ENCODE peak calls at places on chromosomes 2 and 18, in seven cellular contexts. One of them, this sample, is unnamed.

GRCh38 chr2:191923652-191923997 is 76.7 kb upstream of the CAVIN2 start:
- DNase-seq in tibial artery: no peak
- DNase-seq in GM13976: no peak
- DNase-seq in endothelial cell: no peak
- DNase-seq in AG09309: no peak
- DNase-seq in spleen: no peak
- DNase-seq in cardiac fibroblast: no peak
- DNase-seq in this sample: no peak

GRCh38 chr2:221731432-221731831 is 159.3 kb upstream of the EPHA4 start:
- DNase-seq in tibial artery: no peak
- DNase-seq in GM13976: no peak
- DNase-seq in endothelial cell: no peak
- DNase-seq in AG09309: no peak
- DNase-seq in spleen: no peak
- DNase-seq in cardiac fibroblast: no peak
- DNase-seq in this sample: no peak

GRCh38 chr18:48922801-48923730 is 27.7 kb downstream of the SMAD7 start:
- DNase-seq in tibial artery: peak; percentile 80
- DNase-seq in GM13976: no peak
- DNase-seq in endothelial cell: no peak
- DNase-seq in AG09309: peak; percentile 85
- DNase-seq in spleen: peak; percentile 84
- DNase-seq in cardiac fibroblast: peak; percentile 78
- DNase-seq in this sample: no peak

GRCh38 chr2:222878877-222879601 is 18.2 kb downstream of the ACSL3 start:
- DNase-seq in tibial artery: no peak
- DNase-seq in GM13976: no peak
- DNase-seq in endothelial cell: no peak
- DNase-seq in AG09309: no peak
- DNase-seq in spleen: no peak
- DNase-seq in cardiac fibroblast: peak; percentile 54
- DNase-seq in this sample: no peak

GRCh38 chr18:53509886-53510285 is 714.6 kb downstream of the MBD2 start:
- DNase-seq in tibial artery: no peak
- DNase-seq in GM13976: no peak
- DNase-seq in endothelial cell: no peak
- DNase-seq in AG09309: no peak
- DNase-seq in spleen: no peak
- DNase-seq in cardiac fibroblast: no peak
- DNase-seq in this sample: no peak

GRCh38 chr18:28189400-28190239 is 12.7 kb upstream of the CDH2 start:
- DNase-seq in tibial artery: no peak
- DNase-seq in GM13976: peak; percentile 35
- DNase-seq in endothelial cell: peak; percentile 14
- DNase-seq in AG09309: no peak
- DNase-seq in spleen: no peak
- DNase-seq in cardiac fibroblast: peak; percentile 88
- DNase-seq in this sample: no peak

GRCh38 chr2:46821600-46821999 is 94.0 kb downstream of the MCFD2 start:
- DNase-seq in tibial artery: peak; percentile 14
- DNase-seq in GM13976: no peak
- DNase-seq in endothelial cell: no peak
- DNase-seq in AG09309: no peak
- DNase-seq in spleen: peak; percentile 39
- DNase-seq in cardiac fibroblast: no peak
- DNase-seq in this sample: no peak

GRCh38 chr2:88669371-88670214 is 21.9 kb upstream of the RPIA start:
- DNase-seq in tibial artery: no peak
- DNase-seq in GM13976: peak; percentile 56
- DNase-seq in endothelial cell: peak; percentile 31
- DNase-seq in AG09309: no peak
- DNase-seq in spleen: no peak
- DNase-seq in cardiac fibroblast: peak; percentile 64
- DNase-seq in this sample: no peak

GRCh38 chr18:57052759-57053158 is 94.1 kb upstream of the BOD1L2 start:
- DNase-seq in tibial artery: no peak
- DNase-seq in GM13976: no peak
- DNase-seq in endothelial cell: no peak
- DNase-seq in AG09309: no peak
- DNase-seq in spleen: no peak
- DNase-seq in cardiac fibroblast: no peak
- DNase-seq in this sample: no peak

GRCh38 chr2:241180495-241180894 is 8.0 kb upstream of the ANO7 start:
- DNase-seq in tibial artery: no peak
- DNase-seq in GM13976: no peak
- DNase-seq in endothelial cell: no peak
- DNase-seq in AG09309: no peak
- DNase-seq in spleen: no peak
- DNase-seq in cardiac fibroblast: no peak
- DNase-seq in this sample: no peak

GRCh38 chr2:104969564-104969963 is 68.3 kb upstream of the MRPS9 start:
- DNase-seq in tibial artery: no peak
- DNase-seq in GM13976: no peak
- DNase-seq in endothelial cell: no peak
- DNase-seq in AG09309: no peak
- DNase-seq in spleen: no peak
- DNase-seq in cardiac fibroblast: no peak
- DNase-seq in this sample: no peak

GRCh38 chr2:43171789-43172188 is 54.6 kb downstream of the ZFP36L2 start:
- DNase-seq in tibial artery: peak; percentile 77
- DNase-seq in GM13976: no peak
- DNase-seq in endothelial cell: no peak
- DNase-seq in AG09309: no peak
- DNase-seq in spleen: no peak
- DNase-seq in cardiac fibroblast: peak; percentile 67
- DNase-seq in this sample: no peak

GRCh38 chr2:230930149-230930780 is 5.2 kb upstream of the GPR55 start:
- DNase-seq in tibial artery: no peak
- DNase-seq in GM13976: no peak
- DNase-seq in endothelial cell: no peak
- DNase-seq in AG09309: no peak
- DNase-seq in spleen: no peak
- DNase-seq in cardiac fibroblast: no peak
- DNase-seq in this sample: peak; percentile 29

GRCh38 chr2:100293341-100294161 is 28.8 kb downstream of the LONRF2 start:
- DNase-seq in tibial artery: no peak
- DNase-seq in GM13976: no peak
- DNase-seq in endothelial cell: no peak
- DNase-seq in AG09309: no peak
- DNase-seq in spleen: no peak
- DNase-seq in cardiac fibroblast: no peak
- DNase-seq in this sample: no peak

GRCh38 chr2:100290718-100291151 is 31.6 kb downstream of the LONRF2 start:
- DNase-seq in tibial artery: no peak
- DNase-seq in GM13976: no peak
- DNase-seq in endothelial cell: no peak
- DNase-seq in AG09309: no peak
- DNase-seq in spleen: no peak
- DNase-seq in cardiac fibroblast: no peak
- DNase-seq in this sample: no peak

GRCh38 chr2:100291152-100291970 is 30.9 kb downstream of the LONRF2 start:
- DNase-seq in tibial artery: peak; percentile 29
- DNase-seq in GM13976: no peak
- DNase-seq in endothelial cell: no peak
- DNase-seq in AG09309: peak; percentile 87
- DNase-seq in spleen: no peak
- DNase-seq in cardiac fibroblast: peak; percentile 97
- DNase-seq in this sample: no peak

GRCh38 chr2:100294162-100294497 is 28.2 kb downstream of the LONRF2 start:
- DNase-seq in tibial artery: no peak
- DNase-seq in GM13976: no peak
- DNase-seq in endothelial cell: no peak
- DNase-seq in AG09309: no peak
- DNase-seq in spleen: no peak
- DNase-seq in cardiac fibroblast: no peak
- DNase-seq in this sample: no peak

DNA sequence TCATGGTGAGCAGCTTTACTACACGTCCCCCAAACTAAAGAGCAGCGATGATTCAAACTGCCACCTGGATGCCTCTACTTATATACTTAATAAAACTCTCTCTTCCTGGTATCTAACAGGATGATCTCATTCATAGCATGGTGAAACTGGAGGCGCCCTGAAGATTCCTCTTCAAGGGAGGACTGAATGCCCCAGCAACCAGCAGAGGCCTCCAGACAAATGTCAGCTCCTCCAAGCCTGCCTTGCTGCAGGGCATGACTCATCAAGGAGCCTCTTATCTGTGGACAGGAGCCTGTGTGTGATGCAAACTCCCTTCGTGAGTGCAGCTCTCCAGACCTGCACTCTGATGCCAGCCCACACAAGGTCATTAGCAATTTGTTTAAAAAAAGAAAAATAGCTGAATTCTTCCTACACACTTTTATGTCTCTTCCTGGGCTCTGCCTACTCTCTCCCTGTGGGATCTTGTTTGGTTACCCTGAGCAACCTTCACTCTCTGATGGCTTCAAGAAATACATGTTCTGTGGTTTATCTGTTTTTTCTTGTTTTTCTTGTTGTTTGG is 30.2 kb downstream of the LONRF2 start:
- DNase-seq in tibial artery: no peak
- DNase-seq in GM13976: no peak
- DNase-seq in endothelial cell: no peak
- DNase-seq in AG09309: peak; percentile 55
- DNase-seq in spleen: no peak
- DNase-seq in cardiac fibroblast: peak; percentile 91
- DNase-seq in this sample: no peak
- TF ChIP-seq CTCF in tibial artery: no peak
- TF ChIP-seq CTCF in GM13976: no peak
- TF ChIP-seq CTCF in endothelial cell: no peak
- TF ChIP-seq CTCF in AG09309: no peak
- TF ChIP-seq CTCF in spleen: no peak
- TF ChIP-seq CTCF in cardiac fibroblast: no peak
- TF ChIP-seq CTCF in this sample: no peak

DNA sequence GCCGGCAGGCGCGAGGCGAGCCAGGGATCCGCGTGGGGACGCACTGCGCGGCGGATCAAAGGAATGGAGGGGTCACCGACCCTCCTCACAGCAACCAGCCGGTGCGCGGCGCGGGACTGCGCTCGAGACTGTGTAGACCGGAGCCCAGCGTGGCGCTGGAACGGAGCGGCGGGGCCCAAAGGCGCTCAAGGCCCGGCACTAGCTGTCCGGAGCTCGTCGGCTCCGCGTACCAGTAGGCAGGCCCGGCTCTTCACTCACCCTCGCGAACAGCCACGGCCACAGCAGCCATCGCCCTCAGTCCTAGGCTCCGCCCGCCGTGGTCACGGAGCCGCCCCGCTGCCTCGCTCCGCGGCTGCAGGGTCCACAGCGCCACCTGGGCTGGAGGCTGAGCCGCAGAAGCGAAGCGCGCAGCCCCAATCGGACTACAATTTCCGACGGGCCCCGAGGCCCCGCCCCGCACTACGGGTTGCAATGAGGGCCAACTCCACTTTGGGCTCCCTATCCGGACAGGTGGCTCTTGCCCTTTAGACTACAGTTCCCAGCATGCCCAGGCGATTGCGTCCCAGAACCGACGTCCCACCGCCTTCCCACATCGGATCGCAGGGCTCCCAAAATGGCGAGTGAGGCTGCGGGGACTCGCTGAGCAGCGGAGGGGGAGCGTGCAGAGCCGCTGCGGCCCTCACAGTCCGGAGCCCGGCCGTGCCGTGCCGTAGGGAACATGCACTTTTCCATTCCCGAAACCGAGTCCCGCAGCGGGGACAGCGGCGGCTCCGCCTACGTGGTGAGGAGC is at the start of the genes EIF2B4 and SNX17:
- DNase-seq in tibial artery: peak; percentile 99
- DNase-seq in GM13976: peak; percentile 96
- DNase-seq in endothelial cell: peak; percentile 99
- DNase-seq in AG09309: peak; percentile 97
- DNase-seq in spleen: peak; percentile 100
- DNase-seq in cardiac fibroblast: peak; percentile 99
- DNase-seq in this sample: peak; percentile 99
- TF ChIP-seq CTCF in tibial artery: peak; percentile 67
- TF ChIP-seq CTCF in GM13976: peak; percentile 99
- TF ChIP-seq CTCF in endothelial cell: no peak
- TF ChIP-seq CTCF in AG09309: peak; percentile 75
- TF ChIP-seq CTCF in spleen: peak; percentile 73
- TF ChIP-seq CTCF in cardiac fibroblast: peak; percentile 60
- TF ChIP-seq CTCF in this sample: peak; percentile 73

DNA sequence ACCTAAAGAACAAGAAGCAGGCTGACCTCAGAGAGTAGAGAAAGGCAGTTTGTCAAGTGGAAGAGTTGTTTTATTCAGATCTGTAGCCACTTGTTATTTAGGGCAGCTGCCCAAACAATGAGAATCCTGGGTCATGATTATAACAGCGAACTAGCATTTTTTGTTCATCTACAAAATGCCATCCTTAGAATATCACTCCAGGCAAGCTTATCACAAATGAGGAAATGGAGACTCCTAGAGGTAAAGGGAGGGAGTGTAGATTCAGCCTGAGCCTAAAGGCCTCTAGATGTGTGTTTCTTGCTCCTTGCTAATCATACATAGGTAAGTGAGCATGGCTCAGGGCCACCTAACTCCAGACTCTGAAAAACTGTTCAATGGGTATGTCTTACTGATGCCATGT is 126.1 kb downstream of the HNMT start:
- DNase-seq in tibial artery: no peak
- DNase-seq in GM13976: peak; percentile 49
- DNase-seq in endothelial cell: peak; percentile 29
- DNase-seq in AG09309: no peak
- DNase-seq in spleen: no peak
- DNase-seq in cardiac fibroblast: peak; percentile 58
- DNase-seq in this sample: no peak
- TF ChIP-seq CTCF in tibial artery: peak; percentile 46
- TF ChIP-seq CTCF in GM13976: peak; percentile 43
- TF ChIP-seq CTCF in endothelial cell: peak; percentile 27
- TF ChIP-seq CTCF in AG09309: peak; percentile 82
- TF ChIP-seq CTCF in spleen: no peak
- TF ChIP-seq CTCF in cardiac fibroblast: peak; percentile 88
- TF ChIP-seq CTCF in this sample: peak; percentile 61

GRCh38 chr2:37020887-37021796 is 54.8 kb upstream of the STRN start:
- DNase-seq in tibial artery: no peak
- DNase-seq in GM13976: no peak
- DNase-seq in endothelial cell: no peak
- DNase-seq in AG09309: no peak
- DNase-seq in spleen: no peak
- DNase-seq in cardiac fibroblast: peak; percentile 50
- DNase-seq in this sample: no peak

GRCh38 chr2:37029758-37030157 is 54.4 kb downstream of the HEATR5B start:
- DNase-seq in tibial artery: no peak
- DNase-seq in GM13976: no peak
- DNase-seq in endothelial cell: no peak
- DNase-seq in AG09309: no peak
- DNase-seq in spleen: no peak
- DNase-seq in cardiac fibroblast: no peak
- DNase-seq in this sample: no peak

GRCh38 chr2:37020212-37020886 is 54.0 kb upstream of the STRN start:
- DNase-seq in tibial artery: peak; percentile 44
- DNase-seq in GM13976: no peak
- DNase-seq in endothelial cell: no peak
- DNase-seq in AG09309: peak; percentile 23
- DNase-seq in spleen: no peak
- DNase-seq in cardiac fibroblast: peak; percentile 84
- DNase-seq in this sample: no peak

DNA sequence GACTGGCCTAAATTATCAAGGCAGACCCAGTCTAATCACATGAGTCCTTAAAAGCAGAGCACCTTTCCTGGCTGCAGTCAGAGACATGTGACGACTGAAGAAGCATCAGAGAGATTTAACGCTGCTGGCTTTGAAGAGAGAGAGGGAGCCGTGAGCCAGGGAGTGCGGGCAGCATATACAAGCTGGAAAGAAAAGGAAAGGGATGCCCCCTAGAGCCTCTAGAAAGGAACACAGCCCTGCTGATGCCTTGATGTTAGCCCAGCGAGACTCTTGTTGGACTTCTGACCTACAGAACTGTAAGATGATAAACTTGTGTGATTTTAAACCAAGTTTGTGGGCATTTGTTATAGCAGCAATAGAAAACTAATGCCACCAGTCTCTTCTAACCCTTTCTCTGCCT is 58.1 kb downstream of the HEATR5B start:
- DNase-seq in tibial artery: no peak
- DNase-seq in GM13976: no peak
- DNase-seq in endothelial cell: peak; percentile 8
- DNase-seq in AG09309: no peak
- DNase-seq in spleen: no peak
- DNase-seq in cardiac fibroblast: peak; percentile 3
- DNase-seq in this sample: no peak
- TF ChIP-seq CTCF in tibial artery: no peak
- TF ChIP-seq CTCF in GM13976: no peak
- TF ChIP-seq CTCF in endothelial cell: no peak
- TF ChIP-seq CTCF in AG09309: peak; percentile 9
- TF ChIP-seq CTCF in spleen: no peak
- TF ChIP-seq CTCF in cardiac fibroblast: peak; percentile 8
- TF ChIP-seq CTCF in this sample: peak; percentile 39